ENCODE peak calls at places on chromosomes 3 and 15, in five cellular contexts. One of them, this sample, is unnamed.

GRCh38 chr3:192913540-192913939 is 4.1 kb downstream of the MB21D2 start:
- DNase-seq in IMR-90: no peak
- DNase-seq in heart left ventricle: no peak
- DNase-seq in endothelial cell of umbilical vein: no peak
- DNase-seq in transverse colon: no peak
- DNase-seq in this sample: no peak

GRCh38 chr3:21117397-21117796 is 633.6 kb downstream of the ZNF385D start:
- DNase-seq in IMR-90: no peak
- DNase-seq in heart left ventricle: no peak
- DNase-seq in endothelial cell of umbilical vein: no peak
- DNase-seq in transverse colon: no peak
- DNase-seq in this sample: peak; percentile 49

GRCh38 chr15:66882251-66883020 is 180.4 kb downstream of the SMAD6 start:
- DNase-seq in IMR-90: peak; percentile 72
- DNase-seq in heart left ventricle: no peak
- DNase-seq in endothelial cell of umbilical vein: peak; percentile 42
- DNase-seq in transverse colon: no peak
- DNase-seq in this sample: no peak

GRCh38 chr3:11240496-11240895 is 31.7 kb upstream of the ATG7 start:
- DNase-seq in IMR-90: no peak
- DNase-seq in heart left ventricle: no peak
- DNase-seq in endothelial cell of umbilical vein: no peak
- DNase-seq in transverse colon: no peak
- DNase-seq in this sample: no peak

GRCh38 chr15:39919396-39919739 is 698 bp downstream of the GPR176 start:
- DNase-seq in IMR-90: no peak
- DNase-seq in heart left ventricle: no peak
- DNase-seq in endothelial cell of umbilical vein: no peak
- DNase-seq in transverse colon: no peak
- DNase-seq in this sample: no peak

GRCh38 chr15:64856429-64857145 is 14.9 kb downstream of the PLEKHO2 start:
- DNase-seq in IMR-90: peak; percentile 80
- DNase-seq in heart left ventricle: peak; percentile 38
- DNase-seq in endothelial cell of umbilical vein: peak; percentile 57
- DNase-seq in transverse colon: no peak
- DNase-seq in this sample: no peak

GRCh38 chr3:97970131-97970530 is 2.1 kb downstream of the RIOX2 start:
- DNase-seq in IMR-90: no peak
- DNase-seq in heart left ventricle: no peak
- DNase-seq in endothelial cell of umbilical vein: no peak
- DNase-seq in transverse colon: no peak
- DNase-seq in this sample: no peak

GRCh38 chr3:46922871-46923558 is 45.5 kb downstream of the PTH1R start:
- DNase-seq in IMR-90: no peak
- DNase-seq in heart left ventricle: no peak
- DNase-seq in endothelial cell of umbilical vein: no peak
- DNase-seq in transverse colon: peak; percentile 1
- DNase-seq in this sample: no peak

GRCh38 chr3:144403040-144403457 is 431.4 kb downstream of the DIPK2A start:
- DNase-seq in IMR-90: no peak
- DNase-seq in heart left ventricle: peak; percentile 21
- DNase-seq in endothelial cell of umbilical vein: no peak
- DNase-seq in transverse colon: no peak
- DNase-seq in this sample: peak; percentile 12

GRCh38 chr15:98799461-98799971 is 151.2 kb downstream of the IGF1R start:
- DNase-seq in IMR-90: peak; percentile 8
- DNase-seq in heart left ventricle: no peak
- DNase-seq in endothelial cell of umbilical vein: peak; percentile 21
- DNase-seq in transverse colon: no peak
- DNase-seq in this sample: peak; percentile 42

GRCh38 chr3:187739561-187740445 is 5.5 kb downstream of the BCL6 start:
- DNase-seq in IMR-90: peak; percentile 89
- DNase-seq in heart left ventricle: peak; percentile 80
- DNase-seq in endothelial cell of umbilical vein: peak; percentile 90
- DNase-seq in transverse colon: peak; percentile 83
- DNase-seq in this sample: peak; percentile 72

GRCh38 chr3:177441281-177441812 is 244.1 kb upstream of the TBL1XR1 start:
- DNase-seq in IMR-90: no peak
- DNase-seq in heart left ventricle: no peak
- DNase-seq in endothelial cell of umbilical vein: no peak
- DNase-seq in transverse colon: no peak
- DNase-seq in this sample: no peak

GRCh38 chr15:73335471-73335870 is 33.3 kb downstream of the HCN4 start:
- DNase-seq in IMR-90: no peak
- DNase-seq in heart left ventricle: no peak
- DNase-seq in endothelial cell of umbilical vein: no peak
- DNase-seq in transverse colon: no peak
- DNase-seq in this sample: no peak

GRCh38 chr3:178084938-178085816 is 451.1 kb upstream of the KCNMB2 start:
- DNase-seq in IMR-90: peak; percentile 83
- DNase-seq in heart left ventricle: peak; percentile 87
- DNase-seq in endothelial cell of umbilical vein: peak; percentile 86
- DNase-seq in transverse colon: peak; percentile 75
- DNase-seq in this sample: no peak

GRCh38 chr3:136186330-136186729 is 9.8 kb downstream of the MSL2 start:
- DNase-seq in IMR-90: no peak
- DNase-seq in heart left ventricle: no peak
- DNase-seq in endothelial cell of umbilical vein: no peak
- DNase-seq in transverse colon: peak; percentile 62
- DNase-seq in this sample: peak; percentile 54

GRCh38 chr15:91302588-91303439 is 202.8 kb downstream of the SV2B start:
- DNase-seq in IMR-90: peak; percentile 63
- DNase-seq in heart left ventricle: peak; percentile 35
- DNase-seq in endothelial cell of umbilical vein: peak; percentile 46
- DNase-seq in transverse colon: peak; percentile 16
- DNase-seq in this sample: peak; percentile 39

GRCh38 chr3:178900244-178900643 is 171.4 kb downstream of the ZMAT3 start:
- DNase-seq in IMR-90: no peak
- DNase-seq in heart left ventricle: no peak
- DNase-seq in endothelial cell of umbilical vein: no peak
- DNase-seq in transverse colon: no peak
- DNase-seq in this sample: no peak

GRCh38 chr3:170506556-170506955 is 79.3 kb downstream of the SLC7A14 start:
- DNase-seq in IMR-90: peak; percentile 71
- DNase-seq in heart left ventricle: no peak
- DNase-seq in endothelial cell of umbilical vein: peak; percentile 31
- DNase-seq in transverse colon: no peak
- DNase-seq in this sample: no peak

GRCh38 chr3:19815805-19816204 is 118.2 kb downstream of the EFHB start:
- DNase-seq in IMR-90: no peak
- DNase-seq in heart left ventricle: no peak
- DNase-seq in endothelial cell of umbilical vein: no peak
- DNase-seq in transverse colon: no peak
- DNase-seq in this sample: no peak

GRCh38 chr3:72591522-72592421 is 256.5 kb downstream of the SHQ1 start:
- DNase-seq in IMR-90: peak; percentile 69
- DNase-seq in heart left ventricle: peak; percentile 30
- DNase-seq in endothelial cell of umbilical vein: no peak
- DNase-seq in transverse colon: peak; percentile 23
- DNase-seq in this sample: peak; percentile 58

GRCh38 chr3:126889276-126890201 is 93.4 kb upstream of the PLXNA1 start:
- DNase-seq in IMR-90: no peak
- DNase-seq in heart left ventricle: no peak
- DNase-seq in endothelial cell of umbilical vein: no peak
- DNase-seq in transverse colon: no peak
- DNase-seq in this sample: no peak

GRCh38 chr15:41013698-41014414 is 60.6 kb downstream of the CHAC1 start:
- DNase-seq in IMR-90: peak; percentile 86
- DNase-seq in heart left ventricle: no peak
- DNase-seq in endothelial cell of umbilical vein: no peak
- DNase-seq in transverse colon: no peak
- DNase-seq in this sample: no peak

GRCh38 chr15:95898746-95899145 is 431.8 kb upstream of the NR2F2 start:
- DNase-seq in IMR-90: no peak
- DNase-seq in heart left ventricle: no peak
- DNase-seq in endothelial cell of umbilical vein: no peak
- DNase-seq in transverse colon: no peak
- DNase-seq in this sample: no peak

GRCh38 chr3:11195721-11196332 is 41.5 kb downstream of the HRH1 start:
- DNase-seq in IMR-90: peak; percentile 56
- DNase-seq in heart left ventricle: no peak
- DNase-seq in endothelial cell of umbilical vein: peak; percentile 65
- DNase-seq in transverse colon: no peak
- DNase-seq in this sample: peak; percentile 51

GRCh38 chr3:127655641-127656040 is 17.1 kb upstream of the ABTB1 start:
- DNase-seq in IMR-90: peak; percentile 56
- DNase-seq in heart left ventricle: no peak
- DNase-seq in endothelial cell of umbilical vein: no peak
- DNase-seq in transverse colon: no peak
- DNase-seq in this sample: no peak

GRCh38 chr15:37981781-37982180 is 47.3 kb downstream of the TMCO5A start:
- DNase-seq in IMR-90: peak; percentile 55
- DNase-seq in heart left ventricle: no peak
- DNase-seq in endothelial cell of umbilical vein: peak; percentile 35
- DNase-seq in transverse colon: no peak
- DNase-seq in this sample: peak; percentile 18

GRCh38 chr15:28998511-28998910 is 112.7 kb downstream of the APBA2 start:
- DNase-seq in IMR-90: no peak
- DNase-seq in heart left ventricle: no peak
- DNase-seq in endothelial cell of umbilical vein: no peak
- DNase-seq in transverse colon: no peak
- DNase-seq in this sample: no peak

GRCh38 chr3:52323526-52324295 is 7.6 kb downstream of the DNAH1 start:
- DNase-seq in IMR-90: no peak
- DNase-seq in heart left ventricle: no peak
- DNase-seq in endothelial cell of umbilical vein: no peak
- DNase-seq in transverse colon: no peak
- DNase-seq in this sample: no peak

GRCh38 chr3:61936344-61936937 is 375.1 kb downstream of the PTPRG start:
- DNase-seq in IMR-90: peak; percentile 15
- DNase-seq in heart left ventricle: no peak
- DNase-seq in endothelial cell of umbilical vein: peak; percentile 39
- DNase-seq in transverse colon: peak; percentile 13
- DNase-seq in this sample: no peak

GRCh38 chr15:39511000-39511914 is 69.6 kb upstream of the THBS1 start:
- DNase-seq in IMR-90: peak; percentile 93
- DNase-seq in heart left ventricle: peak; percentile 63
- DNase-seq in endothelial cell of umbilical vein: peak; percentile 72
- DNase-seq in transverse colon: peak; percentile 33
- DNase-seq in this sample: peak; percentile 39

GRCh38 chr15:35256555-35256954 is 171.5 kb upstream of the NANOGP8 start:
- DNase-seq in IMR-90: peak; percentile 60
- DNase-seq in heart left ventricle: no peak
- DNase-seq in endothelial cell of umbilical vein: no peak
- DNase-seq in transverse colon: no peak
- DNase-seq in this sample: peak; percentile 53

GRCh38 chr3:149468504-149469212 is 5.8 kb upstream of the TM4SF4 start:
- DNase-seq in IMR-90: no peak
- DNase-seq in heart left ventricle: no peak
- DNase-seq in endothelial cell of umbilical vein: peak; percentile 25
- DNase-seq in transverse colon: no peak
- DNase-seq in this sample: no peak

GRCh38 chr3:13850161-13850945 is 29.5 kb downstream of the WNT7A start:
- DNase-seq in IMR-90: no peak
- DNase-seq in heart left ventricle: no peak
- DNase-seq in endothelial cell of umbilical vein: no peak
- DNase-seq in transverse colon: no peak
- DNase-seq in this sample: peak; percentile 98
- H3K4me1 ChIP-seq in IMR-90: no peaks in the 10 kb centered on the region
- H3K4me1 ChIP-seq in heart left ventricle: no peaks in the 10 kb centered on the region
- H3K4me1 ChIP-seq in endothelial cell of umbilical vein: no peaks in the 10 kb centered on the region
- H3K4me1 ChIP-seq in transverse colon: no peaks in the 10 kb centered on the region
- H3K4me1 ChIP-seq in this sample: peaks cover 56% of the 10 kb centered on the region

GRCh38 chr3:156553705-156554356 is 1.1 kb downstream of the SSR3 start:
- DNase-seq in IMR-90: peak; percentile 84
- DNase-seq in heart left ventricle: no peak
- DNase-seq in endothelial cell of umbilical vein: peak; percentile 57
- DNase-seq in transverse colon: no peak
- DNase-seq in this sample: peak; percentile 55
- H3K27ac ChIP-seq in IMR-90: peak overlapping the region; percentile 57
- H3K27ac ChIP-seq in heart left ventricle: peak overlapping the region; percentile 93
- H3K27ac ChIP-seq in endothelial cell of umbilical vein: peak overlapping the region; percentile 87
- H3K27ac ChIP-seq in transverse colon: peak overlapping the region; percentile 89
- H3K27ac ChIP-seq in this sample: peak overlapping the region; percentile 46

GRCh38 chr15:58077427-58077826 is 11.9 kb upstream of the ALDH1A2 start:
- DNase-seq in IMR-90: no peak
- DNase-seq in heart left ventricle: no peak
- DNase-seq in endothelial cell of umbilical vein: peak; percentile 35
- DNase-seq in transverse colon: no peak
- DNase-seq in this sample: peak; percentile 32
- TF ChIP-seq CTCF in IMR-90: no peak
- TF ChIP-seq CTCF in heart left ventricle: no peak
- TF ChIP-seq CTCF in endothelial cell of umbilical vein: peak; percentile 33
- TF ChIP-seq CTCF in transverse colon: no peak
- TF ChIP-seq CTCF in this sample: peak; percentile 74

DNA sequence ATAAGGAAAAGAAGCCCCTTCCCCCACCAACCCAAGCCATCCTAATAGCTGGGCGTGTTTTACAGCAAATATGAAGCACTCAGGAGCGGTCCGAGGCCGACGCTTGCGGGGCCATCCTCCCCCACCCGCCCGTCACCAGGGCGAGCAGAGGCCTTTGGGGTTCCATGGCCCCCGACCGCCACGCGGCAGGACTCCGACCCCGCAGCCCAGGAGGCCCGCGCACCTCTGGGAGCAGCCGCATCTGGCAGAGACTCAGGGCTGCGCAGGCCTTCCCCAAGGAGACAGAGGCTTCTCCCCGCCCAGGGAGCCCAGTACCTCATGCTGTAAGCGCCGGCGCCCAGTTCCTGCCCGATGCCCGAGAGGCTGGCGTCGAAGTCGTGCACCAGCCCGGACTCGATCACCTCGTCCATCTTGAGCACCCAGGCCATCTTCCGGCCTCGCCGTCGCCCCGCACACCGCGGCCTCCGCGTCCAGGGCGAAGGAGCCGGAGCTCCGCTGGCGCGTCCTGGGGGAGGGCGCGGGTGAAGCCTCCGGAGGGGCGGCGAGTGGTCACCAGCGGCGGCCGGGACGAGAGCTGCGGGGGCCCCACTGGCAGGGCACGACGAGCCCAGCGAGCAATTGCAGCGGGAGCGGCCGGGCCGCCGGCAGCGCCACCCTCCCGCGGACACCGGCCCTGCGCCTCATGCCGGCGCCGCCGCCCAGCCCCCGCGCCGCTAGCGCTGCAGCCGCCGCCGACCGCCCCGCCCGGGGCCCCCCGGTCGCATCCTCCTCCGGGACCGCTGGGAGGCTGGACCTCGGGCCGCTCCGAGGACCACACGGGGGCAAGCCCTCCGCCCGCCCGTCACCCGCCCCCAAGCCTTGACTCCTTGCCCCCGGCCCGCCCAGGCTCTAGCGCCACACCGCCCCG is 531 bp downstream of the UBP1 start:
- DNase-seq in IMR-90: peak; percentile 15
- DNase-seq in heart left ventricle: peak; percentile 45
- DNase-seq in endothelial cell of umbilical vein: peak; percentile 56
- DNase-seq in transverse colon: peak; percentile 56
- DNase-seq in this sample: peak; percentile 37
- H3K4me1 ChIP-seq in IMR-90: peaks cover 2% of the 10 kb centered on the region
- H3K4me1 ChIP-seq in heart left ventricle: peaks cover 43% of the 10 kb centered on the region
- H3K4me1 ChIP-seq in endothelial cell of umbilical vein: peaks cover 23% of the 10 kb centered on the region
- H3K4me1 ChIP-seq in transverse colon: peaks cover 53% of the 10 kb centered on the region
- H3K4me1 ChIP-seq in this sample: peaks cover 28% of the 10 kb centered on the region

GRCh38 chr3:159669753-159670152 is 318.9 kb upstream of the IL12A start:
- DNase-seq in IMR-90: peak; percentile 65
- DNase-seq in heart left ventricle: no peak
- DNase-seq in endothelial cell of umbilical vein: no peak
- DNase-seq in transverse colon: no peak
- DNase-seq in this sample: peak; percentile 54
- H3K27ac ChIP-seq in IMR-90: no peak overlapping the region
- H3K27ac ChIP-seq in heart left ventricle: peak overlapping the region; percentile 51
- H3K27ac ChIP-seq in endothelial cell of umbilical vein: no peak overlapping the region
- H3K27ac ChIP-seq in transverse colon: no peak overlapping the region
- H3K27ac ChIP-seq in this sample: no peak overlapping the region

This sample was measured in foreskin keratinocyte.